ENCODE peak calls at places on chromosomes 4 and X, in seven cellular contexts. R, S, F, O, K, Y and G are unnamed samples.

GRCh38 chr4:3514221-3514780 is 17.9 kb downstream of the LRPAP1 start:
- DNase-seq in R (no peak), S (no peak), F (no peak), O (no peak), K (no peak), Y (no peak), G (peak; percentile 12)

GRCh38 chrX:132426695-132427281 is 62.0 kb downstream of the MBNL3 start:
- DNase-seq in R (no peak), S (no peak), F (no peak), O (no peak), K (no peak), Y (no peak), G (no peak)

GRCh38 chrX:79095441-79096338 is 48.8 kb upstream of the GPR174 start:
- DNase-seq in R (no peak), S (no peak), F (no peak), O (no peak), K (no peak), Y (no peak), G (no peak)

GRCh38 chrX:140815868-140816267 is 106.3 kb downstream of the LINC00632 start:
- DNase-seq in R (no peak), S (no peak), F (no peak), O (no peak), K (peak; percentile 17), Y (no peak), G (peak; percentile 19)

GRCh38 chr4:5979981-5980380 is 38.2 kb downstream of the C4orf50 start:
- DNase-seq in R (no peak), S (no peak), F (no peak), O (no peak), K (peak; percentile 87), Y (no peak), G (no peak)

GRCh38 chr4:128424524-128425195 is 137.0 kb upstream of the PGRMC2 start:
- DNase-seq in R (no peak), S (no peak), F (no peak), O (no peak), K (no peak), Y (no peak), G (no peak)

GRCh38 chr4:38163216-38164006 is 203.2 kb downstream of the PTTG2 start:
- DNase-seq in R (no peak), S (no peak), F (no peak), O (no peak), K (no peak), Y (no peak), G (no peak)

GRCh38 chr4:76611611-76612010 is 176.6 kb downstream of the SHROOM3 start:
- DNase-seq in R (no peak), S (no peak), F (no peak), O (no peak), K (no peak), Y (no peak), G (peak; percentile 43)

GRCh38 chr4:108398326-108398725 is 222.1 kb upstream of the RPL34 start:
- DNase-seq in R (no peak), S (no peak), F (no peak), O (no peak), K (no peak), Y (no peak), G (no peak)

GRCh38 chrX:460116-460515 is 73.4 kb upstream of the PPP2R3B start:
- DNase-seq in R (no peak), S (no peak), F (no peak), O (no peak), K (no peak), Y (no peak), G (no peak)

GRCh38 chrX:50725310-50725709 is 88.7 kb downstream of the SHROOM4 start:
- DNase-seq in R (no peak), S (no peak), F (no peak), O (no peak), K (no peak), Y (no peak), G (no peak)

GRCh38 chr4:78558421-78558820 is 6.9 kb downstream of the ANXA3 start:
- DNase-seq in R (no peak), S (no peak), F (no peak), O (no peak), K (no peak), Y (no peak), G (no peak)

GRCh38 chr4:24471623-24472510 is 112.5 kb downstream of the DHX15 start:
- DNase-seq in R (no peak), S (no peak), F (no peak), O (no peak), K (peak; percentile 15), Y (no peak), G (peak; percentile 27)

GRCh38 chrX:147803948-147804347 is 107.8 kb upstream of the FMR1 start:
- DNase-seq in R (no peak), S (no peak), F (no peak), O (peak; percentile 14), K (no peak), Y (no peak), G (no peak)

GRCh38 chrX:87900320-87900908 is 382.8 kb downstream of the KLHL4 start:
- DNase-seq in R (no peak), S (no peak), F (no peak), O (no peak), K (no peak), Y (no peak), G (no peak)

GRCh38 chr4:39062499-39062898 is 467 bp downstream of the KLHL5 start:
- DNase-seq in R (no peak), S (no peak), F (no peak), O (no peak), K (peak; percentile 18), Y (no peak), G (no peak)

GRCh38 chr4:58042176-58042575 is 932.0 kb upstream of the IGFBP7 start:
- DNase-seq in R (no peak), S (no peak), F (no peak), O (no peak), K (no peak), Y (no peak), G (no peak)

GRCh38 chr4:76681996-76682395 is 215.9 kb downstream of the SOWAHB start:
- DNase-seq in R (no peak), S (no peak), F (no peak), O (no peak), K (no peak), Y (no peak), G (no peak)

GRCh38 chr4:173272314-173272713 is 61.8 kb downstream of the HMGB2 start:
- DNase-seq in R (no peak), S (no peak), F (no peak), O (no peak), K (no peak), Y (no peak), G (no peak)

GRCh38 chrX:116198810-116199209 is 28.3 kb downstream of the AGTR2 start:
- DNase-seq in R (no peak), S (no peak), F (no peak), O (no peak), K (no peak), Y (no peak), G (no peak)

GRCh38 chr4:46515940-46516339 is 126.0 kb upstream of the GABRA2 start:
- DNase-seq in R (no peak), S (no peak), F (no peak), O (no peak), K (no peak), Y (no peak), G (no peak)

GRCh38 chr4:145808848-145809512 is 129.0 kb downstream of the C4orf51 start:
- DNase-seq in R (no peak), S (no peak), F (no peak), O (no peak), K (no peak), Y (no peak), G (no peak)

GRCh38 chrX:11381464-11381863 is 88.3 kb downstream of the AMELX start:
- DNase-seq in R (no peak), S (no peak), F (no peak), O (peak; percentile 11), K (peak; percentile 41), Y (no peak), G (peak; percentile 23)

GRCh38 chr4:175419120-175419774 is 392.8 kb downstream of the GPM6A start:
- DNase-seq in R (peak; percentile 49), S (no peak), F (no peak), O (no peak), K (no peak), Y (no peak), G (no peak)